ENCODE peak calls at places on chromosome 9, in six cellular contexts. One of them, this sample, is unnamed.

GRCh38 chr9:95876595-95876994 is 1.1 kb downstream of the ERCC6L2 start:
- DNase-seq in A549: no peak
- DNase-seq in IMR-90: peak
- DNase-seq in K562: peak
- DNase-seq in HepG2: peak
- DNase-seq in GM12878: no peak
- DNase-seq in this sample: no peak

GRCh38 chr9:16136961-16137360 is 584.1 kb downstream of the CCDC171 start:
- DNase-seq in A549: no peak
- DNase-seq in IMR-90: peak
- DNase-seq in K562: no peak
- DNase-seq in HepG2: no peak
- DNase-seq in GM12878: no peak
- DNase-seq in this sample: no peak

GRCh38 chr9:34576943-34577634 is 12.4 kb downstream of the CNTFR start:
- DNase-seq in A549: no peak
- DNase-seq in IMR-90: no peak
- DNase-seq in K562: no peak
- DNase-seq in HepG2: no peak
- DNase-seq in GM12878: no peak
- DNase-seq in this sample: no peak

GRCh38 chr9:83281306-83282255 is 218.6 kb upstream of the RASEF start:
- DNase-seq in A549: peak
- DNase-seq in IMR-90: no peak
- DNase-seq in K562: no peak
- DNase-seq in HepG2: no peak
- DNase-seq in GM12878: no peak
- DNase-seq in this sample: no peak

GRCh38 chr9:99023229-99023628 is 79.5 kb downstream of the COL15A1 start:
- DNase-seq in A549: no peak
- DNase-seq in IMR-90: no peak
- DNase-seq in K562: no peak
- DNase-seq in HepG2: no peak
- DNase-seq in GM12878: no peak
- DNase-seq in this sample: no peak

GRCh38 chr9:27536168-27536567 is 6.6 kb upstream of the MOB3B start:
- DNase-seq in A549: no peak
- DNase-seq in IMR-90: no peak
- DNase-seq in K562: no peak
- DNase-seq in HepG2: no peak
- DNase-seq in GM12878: no peak
- DNase-seq in this sample: no peak

GRCh38 chr9:33782395-33783152 is 12.8 kb upstream of the PRSS3 start:
- DNase-seq in A549: no peak
- DNase-seq in IMR-90: peak
- DNase-seq in K562: no peak
- DNase-seq in HepG2: no peak
- DNase-seq in GM12878: no peak
- DNase-seq in this sample: no peak

GRCh38 chr9:22045423-22045822 is 36.3 kb upstream of the CDKN2B start:
- DNase-seq in A549: no peak
- DNase-seq in IMR-90: no peak
- DNase-seq in K562: no peak
- DNase-seq in HepG2: no peak
- DNase-seq in GM12878: no peak
- DNase-seq in this sample: no peak

GRCh38 chr9:27771803-27772545 is 198.7 kb upstream of the C9orf72 start:
- DNase-seq in A549: no peak
- DNase-seq in IMR-90: no peak
- DNase-seq in K562: no peak
- DNase-seq in HepG2: no peak
- DNase-seq in GM12878: no peak
- DNase-seq in this sample: no peak

GRCh38 chr9:99253772-99254431 is 31.8 kb downstream of the SEC61B start:
- DNase-seq in A549: no peak
- DNase-seq in IMR-90: no peak
- DNase-seq in K562: peak
- DNase-seq in HepG2: no peak
- DNase-seq in GM12878: peak
- DNase-seq in this sample: no peak

GRCh38 chr9:123940721-123941534 is 11.0 kb upstream of the DENND1A start:
- DNase-seq in A549: no peak
- DNase-seq in IMR-90: no peak
- DNase-seq in K562: no peak
- DNase-seq in HepG2: peak
- DNase-seq in GM12878: peak
- DNase-seq in this sample: no peak

GRCh38 chr9:113650207-113651131 is 186.9 kb downstream of the RGS3 start:
- DNase-seq in A549: peak
- DNase-seq in IMR-90: peak
- DNase-seq in K562: no peak
- DNase-seq in HepG2: peak
- DNase-seq in GM12878: no peak
- DNase-seq in this sample: no peak

GRCh38 chr9:77817590-77818311 is 169.6 kb upstream of the GNA14 start:
- DNase-seq in A549: no peak
- DNase-seq in IMR-90: no peak
- DNase-seq in K562: no peak
- DNase-seq in HepG2: no peak
- DNase-seq in GM12878: no peak
- DNase-seq in this sample: no peak

GRCh38 chr9:14661421-14662059 is 31.7 kb downstream of the ZDHHC21 start:
- DNase-seq in A549: no peak
- DNase-seq in IMR-90: peak
- DNase-seq in K562: peak
- DNase-seq in HepG2: peak
- DNase-seq in GM12878: no peak
- DNase-seq in this sample: peak

GRCh38 chr9:72294952-72295351 is 70.1 kb downstream of the ZFAND5 start:
- DNase-seq in A549: peak
- DNase-seq in IMR-90: no peak
- DNase-seq in K562: no peak
- DNase-seq in HepG2: peak
- DNase-seq in GM12878: no peak
- DNase-seq in this sample: no peak

GRCh38 chr9:14500705-14501104 is 186.8 kb upstream of the NFIB start:
- DNase-seq in A549: no peak
- DNase-seq in IMR-90: no peak
- DNase-seq in K562: no peak
- DNase-seq in HepG2: no peak
- DNase-seq in GM12878: no peak
- DNase-seq in this sample: no peak

GRCh38 chr9:8863886-8864881 is 1064.6 kb upstream of the DMAC1 start:
- DNase-seq in A549: no peak
- DNase-seq in IMR-90: no peak
- DNase-seq in K562: no peak
- DNase-seq in HepG2: no peak
- DNase-seq in GM12878: no peak
- DNase-seq in this sample: no peak

GRCh38 chr9:111959960-111960359 is 63.3 kb downstream of the UGCG start:
- DNase-seq in A549: no peak
- DNase-seq in IMR-90: peak
- DNase-seq in K562: no peak
- DNase-seq in HepG2: no peak
- DNase-seq in GM12878: no peak
- DNase-seq in this sample: no peak

GRCh38 chr9:136297016-136297691 is 6.7 kb downstream of the CCDC187 start:
- DNase-seq in A549: no peak
- DNase-seq in IMR-90: no peak
- DNase-seq in K562: no peak
- DNase-seq in HepG2: peak
- DNase-seq in GM12878: no peak
- DNase-seq in this sample: no peak
- TF ChIP-seq BHLHE40 in A549: no peak
- TF ChIP-seq BHLHE40 in IMR-90: no peak
- TF ChIP-seq BHLHE40 in K562: no peak
- TF ChIP-seq BHLHE40 in HepG2: peak
- TF ChIP-seq BHLHE40 in GM12878: peak
- TF ChIP-seq BHLHE40 in this sample: no peak

GRCh38 chr9:13487498-13487897 is 208.0 kb upstream of the MPDZ start:
- DNase-seq in A549: no peak
- DNase-seq in IMR-90: no peak
- DNase-seq in K562: no peak
- DNase-seq in HepG2: no peak
- DNase-seq in GM12878: no peak
- DNase-seq in this sample: no peak
- TF ChIP-seq BHLHE40 in A549: no peak
- TF ChIP-seq BHLHE40 in IMR-90: no peak
- TF ChIP-seq BHLHE40 in K562: no peak
- TF ChIP-seq BHLHE40 in HepG2: no peak
- TF ChIP-seq BHLHE40 in GM12878: no peak
- TF ChIP-seq BHLHE40 in this sample: no peak

DNA sequence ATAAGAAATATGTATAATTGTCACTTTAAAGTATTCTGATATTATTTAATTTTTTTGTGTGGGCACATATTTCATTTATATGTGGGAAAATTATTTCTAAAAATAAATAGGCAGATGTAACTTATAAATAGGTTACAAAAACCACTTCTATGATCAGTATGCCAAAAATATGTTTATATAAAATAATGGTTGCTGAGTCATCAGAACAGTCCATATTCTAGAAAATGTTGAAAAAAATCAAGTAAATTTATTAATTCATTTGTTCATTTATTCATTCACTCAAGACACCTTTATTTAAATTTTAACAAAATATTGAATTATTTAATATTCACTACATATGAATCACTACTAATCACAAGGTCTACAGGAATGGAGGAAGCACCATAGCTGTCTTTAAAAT is 1387.3 kb upstream of the C9orf72 start:
- DNase-seq in A549: no peak
- DNase-seq in IMR-90: no peak
- DNase-seq in K562: no peak
- DNase-seq in HepG2: no peak
- DNase-seq in GM12878: no peak
- DNase-seq in this sample: no peak
- TF ChIP-seq BHLHE40 in A549: no peak
- TF ChIP-seq BHLHE40 in IMR-90: no peak
- TF ChIP-seq BHLHE40 in K562: no peak
- TF ChIP-seq BHLHE40 in HepG2: no peak
- TF ChIP-seq BHLHE40 in GM12878: no peak
- TF ChIP-seq BHLHE40 in this sample: no peak

GRCh38 chr9:115211413-115212204 is 93.7 kb upstream of the TNC start:
- DNase-seq in A549: no peak
- DNase-seq in IMR-90: peak
- DNase-seq in K562: no peak
- DNase-seq in HepG2: no peak
- DNase-seq in GM12878: peak
- DNase-seq in this sample: no peak

GRCh38 chr9:115208503-115208902 is 90.5 kb upstream of the TNC start:
- DNase-seq in A549: no peak
- DNase-seq in IMR-90: peak
- DNase-seq in K562: no peak
- DNase-seq in HepG2: no peak
- DNase-seq in GM12878: no peak
- DNase-seq in this sample: no peak

GRCh38 chr9:115210699-115211098 is 92.7 kb upstream of the TNC start:
- DNase-seq in A549: no peak
- DNase-seq in IMR-90: no peak
- DNase-seq in K562: no peak
- DNase-seq in HepG2: no peak
- DNase-seq in GM12878: no peak
- DNase-seq in this sample: no peak

GRCh38 chr9:115207003-115207837 is 89.3 kb upstream of the TNC start:
- DNase-seq in A549: no peak
- DNase-seq in IMR-90: peak
- DNase-seq in K562: no peak
- DNase-seq in HepG2: no peak
- DNase-seq in GM12878: peak
- DNase-seq in this sample: no peak

DNA sequence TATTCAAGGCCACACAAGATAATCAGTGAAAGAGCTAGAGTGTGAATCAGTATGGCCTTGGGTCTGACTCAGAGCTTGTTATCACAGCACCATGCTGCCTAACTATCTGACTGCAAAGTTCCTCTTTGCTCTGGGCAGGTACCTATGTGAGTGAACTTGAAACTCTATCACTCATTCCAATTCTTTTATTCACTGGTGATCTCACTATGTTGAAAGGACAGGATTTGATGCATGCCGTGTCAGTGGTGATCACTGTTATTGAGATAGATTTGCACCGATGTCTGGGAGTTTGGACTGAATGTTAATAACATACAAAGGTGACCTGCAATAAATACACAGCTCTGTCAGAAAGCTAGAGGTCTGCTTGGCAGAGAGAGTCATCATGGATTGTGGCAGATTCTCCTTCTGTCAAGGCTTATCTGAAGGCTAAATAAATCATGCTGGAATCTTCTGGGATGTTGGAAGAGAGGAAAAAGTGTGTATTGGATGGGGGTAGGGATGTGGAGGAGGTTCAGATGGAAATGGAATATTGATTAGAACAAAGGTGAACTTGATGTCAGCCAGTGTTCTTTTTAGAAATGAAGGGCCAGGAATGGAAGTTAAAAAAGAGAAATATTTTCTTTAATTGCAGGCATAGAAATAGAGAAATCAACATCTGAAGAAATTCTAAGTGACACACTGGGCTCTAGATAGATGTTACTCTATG is 91.8 kb upstream of the TNC start:
- DNase-seq in A549: no peak
- DNase-seq in IMR-90: peak
- DNase-seq in K562: no peak
- DNase-seq in HepG2: no peak
- DNase-seq in GM12878: peak
- DNase-seq in this sample: no peak
- TF ChIP-seq BHLHE40 in A549: no peak
- TF ChIP-seq BHLHE40 in IMR-90: no peak
- TF ChIP-seq BHLHE40 in K562: no peak
- TF ChIP-seq BHLHE40 in HepG2: no peak
- TF ChIP-seq BHLHE40 in GM12878: no peak
- TF ChIP-seq BHLHE40 in this sample: no peak

GRCh38 chr9:89882876-89883275 is 278.1 kb downstream of the GADD45G start:
- DNase-seq in A549: no peak
- DNase-seq in IMR-90: no peak
- DNase-seq in K562: no peak
- DNase-seq in HepG2: no peak
- DNase-seq in GM12878: no peak
- DNase-seq in this sample: no peak
- TF ChIP-seq BHLHE40 in A549: no peak
- TF ChIP-seq BHLHE40 in IMR-90: no peak
- TF ChIP-seq BHLHE40 in K562: no peak
- TF ChIP-seq BHLHE40 in HepG2: no peak
- TF ChIP-seq BHLHE40 in GM12878: no peak
- TF ChIP-seq BHLHE40 in this sample: no peak

GRCh38 chr9:117462926-117463325 is 48.1 kb upstream of the ASTN2 start:
- DNase-seq in A549: no peak
- DNase-seq in IMR-90: no peak
- DNase-seq in K562: no peak
- DNase-seq in HepG2: no peak
- DNase-seq in GM12878: no peak
- DNase-seq in this sample: no peak
- TF ChIP-seq BHLHE40 in A549: no peak
- TF ChIP-seq BHLHE40 in IMR-90: no peak
- TF ChIP-seq BHLHE40 in K562: no peak
- TF ChIP-seq BHLHE40 in HepG2: no peak
- TF ChIP-seq BHLHE40 in GM12878: no peak
- TF ChIP-seq BHLHE40 in this sample: no peak